ENCODE peak calls at places on chromosomes 11 and 22, in nine cellular contexts. A is lower leg skin, X is MG63, L is dermis microvascular lymphatic vessel endothelial cell, N is endothelial cell, H is substantia nigra, Q is esophagus squamous epithelium, K is skeletal muscle cell, M is COLO829. R is an unnamed sample.

GRCh38 chr11:86765146-86765663 is 35.1 kb upstream of the PRSS23 start:
- DNase-seq in A (no peak), X (no peak), L (no peak), N (no peak), H (no peak), Q (no peak), K (no peak), M (peak), R (no peak)

GRCh38 chr22:34297536-34298120 is 377.4 kb upstream of the LARGE1 start:
- DNase-seq in A (no peak), X (no peak), L (no peak), N (no peak), H (no peak), Q (no peak), K (no peak), M (no peak), R (no peak)

GRCh38 chr11:27904358-27905055 is 203.4 kb downstream of the KIF18A start:
- DNase-seq in A (no peak), X (peak), L (no peak), N (no peak), H (no peak), Q (no peak), K (peak), M (peak), R (no peak)

GRCh38 chr11:46417711-46418110 is 26.1 kb upstream of the CHRM4 start:
- DNase-seq in A (no peak), X (no peak), L (no peak), N (no peak), H (no peak), Q (no peak), K (no peak), M (no peak), R (no peak)

GRCh38 chr11:17739945-17740338 is 5.4 kb downstream of the KCNC1 start:
- DNase-seq in A (no peak), X (no peak), L (no peak), N (no peak), H (no peak), Q (no peak), K (no peak), M (no peak), R (no peak)

GRCh38 chr11:57500526-57500925 is 15.0 kb downstream of the SLC43A1 start:
- DNase-seq in A (no peak), X (no peak), L (no peak), N (no peak), H (no peak), Q (no peak), K (no peak), M (no peak), R (no peak)

GRCh38 chr11:120125005-120125404 is 12.9 kb downstream of the TRIM29 start:
- DNase-seq in A (peak), X (peak), L (no peak), N (no peak), H (no peak), Q (no peak), K (no peak), M (no peak), R (no peak)

GRCh38 chr11:350723-351255 is 18.5 kb upstream of the B4GALNT4 start:
- DNase-seq in A (no peak), X (no peak), L (no peak), N (no peak), H (no peak), Q (no peak), K (no peak), M (no peak), R (no peak)

GRCh38 chr22:42080287-42080686 is 787 bp downstream of the SMDT1 start:
- DNase-seq in A (no peak), X (no peak), L (peak), N (no peak), H (peak), Q (no peak), K (no peak), M (no peak), R (no peak)